ENCODE peak calls at places on chromosomes 16 and 17, in ten cellular contexts. T is progenitor cell of endocrine pancreas, P is kidney epithelial cell, O is A549, I is MCF 10A, Q is mesothelial cell of epicardium, A is GM13977, B is body of pancreas, Y is H1, D is tibial artery. C is an unnamed sample.

GRCh38 chr17:40122466-40122943 is 734 bp downstream of the MSL1 start:
- DNase-seq in Y (peak; percentile 66), T (peak; percentile 37), Q (no peak), I (peak; percentile 30), D (peak; percentile 81), B (peak; percentile 62), A (peak; percentile 76), O (peak; percentile 69), P (no peak), C (no peak)

GRCh38 chr16:79595261-79595660 is 5.3 kb downstream of the MAF start:
- DNase-seq in P (no peak), B (no peak), T (no peak), I (no peak), Y (no peak), A (no peak), D (no peak), O (no peak), Q (no peak), C (no peak)

GRCh38 chr17:40551874-40552768 is 13.2 kb downstream of the CCR7 start:
- DNase-seq in D (peak; percentile 91), P (peak; percentile 43), O (peak; percentile 95), B (peak; percentile 13), Q (peak; percentile 6), Y (no peak), I (peak; percentile 65), T (no peak), A (peak; percentile 10), C (no peak)

GRCh38 chr16:75483222-75483621 is 12.0 kb downstream of the CHST6 start:
- DNase-seq in T (no peak), P (peak; percentile 74), B (no peak), Y (no peak), Q (no peak), I (peak; percentile 96), A (no peak), D (no peak), O (no peak), C (no peak)

GRCh38 chr17:67359960-67360817 is 6.2 kb downstream of the PSMD12 start:
- DNase-seq in P (no peak), O (peak; percentile 40), A (peak; percentile 42), I (peak; percentile 38), Q (no peak), B (no peak), Y (no peak), T (no peak), D (no peak), C (no peak)

GRCh38 chr17:55434721-55435120 is 13.1 kb upstream of the MMD start:
- DNase-seq in T (no peak), I (no peak), Y (no peak), D (no peak), P (no peak), Q (no peak), A (peak; percentile 50), B (no peak), O (no peak), C (no peak)

GRCh38 chr17:40347319-40348135 is 17.0 kb downstream of the GJD3 start:
- DNase-seq in Y (no peak), P (no peak), T (no peak), A (no peak), O (no peak), I (no peak), B (no peak), Q (no peak), D (no peak), C (no peak)

GRCh38 chr16:67884684-67885083 is at the start of gene NRN1L:
- DNase-seq in D (peak; percentile 95), Q (peak; percentile 74), I (peak; percentile 91), O (no peak), T (peak; percentile 34), A (no peak), B (peak; percentile 55), Y (peak; percentile 94), P (peak; percentile 25), C (no peak)

GRCh38 chr16:13895516-13895915 is 24.4 kb upstream of the ERCC4 start:
- DNase-seq in P (no peak), B (no peak), I (no peak), O (no peak), T (no peak), A (no peak), Q (no peak), Y (no peak), D (no peak), C (no peak)

GRCh38 chr16:13897806-13898205 is 22.1 kb upstream of the ERCC4 start:
- DNase-seq in Q (no peak), O (no peak), D (no peak), I (no peak), B (no peak), T (no peak), P (no peak), A (no peak), Y (no peak), C (no peak)

GRCh38 chr16:13898233-13898632 is 21.7 kb upstream of the ERCC4 start:
- DNase-seq in D (no peak), I (no peak), Y (no peak), B (no peak), O (no peak), Q (no peak), A (no peak), P (no peak), T (no peak), C (no peak)

GRCh38 chr16:13892301-13892700 is 27.7 kb upstream of the ERCC4 start:
- DNase-seq in P (no peak), Q (no peak), Y (no peak), I (no peak), O (no peak), D (no peak), A (no peak), B (no peak), T (no peak), C (no peak)

DNA sequence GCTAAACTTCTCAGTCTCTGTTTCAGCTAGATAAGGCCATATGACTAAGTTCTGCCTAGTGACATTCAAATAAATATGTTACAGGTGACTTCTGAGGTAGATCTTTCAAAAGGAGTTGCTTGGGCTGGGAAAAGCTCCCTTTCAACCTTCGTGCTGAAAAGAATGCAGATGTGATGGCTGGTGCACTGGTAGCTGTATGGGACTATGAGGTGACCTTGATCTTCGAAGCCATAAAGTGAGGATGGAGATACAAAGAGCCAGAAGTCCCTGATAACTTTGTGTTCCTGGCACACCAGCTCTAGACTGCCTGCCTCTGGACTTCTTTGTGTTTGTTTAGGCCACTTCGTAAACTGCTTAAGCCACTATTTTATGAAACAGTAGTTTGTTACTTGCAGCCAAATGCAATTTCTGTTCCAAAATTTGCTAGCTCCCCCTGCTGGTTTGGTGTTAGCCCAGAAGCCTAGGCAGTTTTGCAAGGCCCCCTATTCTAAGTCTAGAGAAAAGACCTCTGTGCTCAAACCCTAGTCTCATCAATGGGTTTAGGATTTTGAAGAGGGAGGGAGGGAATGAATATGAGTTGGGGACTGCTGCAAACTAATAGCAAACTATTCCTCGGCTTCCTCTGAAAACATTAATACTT is 23.3 kb upstream of the ERCC4 start:
- DNase-seq in Y (no peak), I (peak; percentile 18), O (no peak), Q (no peak), D (no peak), P (no peak), A (no peak), T (no peak), B (no peak), C (no peak)
- TF ChIP-seq CTCF in Y (peak; percentile 22), I (peak; percentile 28), O (peak; percentile 33), Q (no peak), D (no peak), P (peak; percentile 31), A (peak; percentile 39), T (no peak), B (no peak), C (peak; percentile 40)

GRCh38 chr16:55275869-55276268 is 48.1 kb upstream of the IRX6 start:
- DNase-seq in T (no peak), P (no peak), Y (no peak), A (no peak), Q (no peak), B (no peak), I (no peak), D (no peak), O (no peak), C (no peak)

GRCh38 chr16:55277536-55277935 is 46.5 kb upstream of the IRX6 start:
- DNase-seq in P (no peak), Y (no peak), I (peak; percentile 11), T (no peak), B (no peak), A (no peak), D (no peak), Q (no peak), O (no peak), C (no peak)

GRCh38 chr16:55280622-55281021 is 43.4 kb upstream of the IRX6 start:
- DNase-seq in I (no peak), Y (no peak), O (no peak), Q (no peak), A (no peak), T (no peak), D (no peak), B (no peak), P (no peak), C (no peak)

GRCh38 chr16:55282441-55282840 is 41.6 kb upstream of the IRX6 start:
- DNase-seq in O (no peak), I (no peak), B (no peak), T (no peak), Y (no peak), Q (no peak), D (no peak), A (no peak), P (no peak), C (no peak)

GRCh38 chr16:55279598-55279997 is 44.4 kb upstream of the IRX6 start:
- DNase-seq in Y (no peak), D (no peak), O (no peak), A (no peak), I (no peak), T (no peak), B (no peak), Q (no peak), P (no peak), C (no peak)
- TF ChIP-seq CTCF in Y (no peak), D (no peak), O (no peak), A (no peak), I (no peak), T (no peak), B (no peak), Q (no peak), P (no peak), C (no peak)

DNA sequence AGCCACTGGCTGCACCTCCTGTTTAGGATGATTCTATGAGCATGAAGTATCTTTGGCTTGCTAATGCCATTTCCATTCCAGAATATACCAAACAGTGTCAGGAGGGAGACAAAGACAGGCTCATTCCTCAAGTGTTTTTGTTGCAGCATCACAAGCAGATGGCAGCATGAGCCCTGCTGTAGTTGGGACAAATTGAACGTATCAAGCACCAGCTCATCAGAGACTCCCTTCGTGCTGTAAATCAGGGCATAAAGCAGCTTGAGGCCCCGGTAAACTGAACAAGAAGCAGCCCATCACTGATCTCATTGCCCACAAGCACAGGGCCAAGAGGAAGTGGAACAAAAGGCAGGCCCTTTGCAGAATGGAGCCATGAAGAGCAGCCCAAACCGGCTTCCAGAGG is 45.8 kb upstream of the HS3ST3A1 start:
- DNase-seq in A (no peak), D (no peak), I (no peak), O (no peak), Q (no peak), B (no peak), Y (no peak), P (no peak), T (no peak), C (no peak)
- TF ChIP-seq CTCF in A (no peak), D (no peak), I (no peak), O (no peak), Q (no peak), B (no peak), Y (no peak), P (no peak), T (no peak), C (no peak)

GRCh38 chr17:59533694-59534093 is 31.7 kb upstream of the DHX40 start:
- DNase-seq in D (no peak), P (no peak), B (no peak), Q (no peak), T (no peak), O (no peak), I (no peak), Y (peak; percentile 23), A (no peak), C (no peak)

GRCh38 chr17:59538195-59538909 is 27.1 kb upstream of the DHX40 start:
- DNase-seq in T (no peak), A (no peak), Y (no peak), B (no peak), O (no peak), P (no peak), Q (no peak), D (no peak), I (no peak), C (no peak)

GRCh38 chr17:59530561-59530960 is 34.8 kb upstream of the DHX40 start:
- DNase-seq in I (no peak), O (no peak), B (no peak), P (no peak), Y (peak; percentile 19), A (no peak), Q (no peak), D (no peak), T (no peak), C (no peak)

DNA sequence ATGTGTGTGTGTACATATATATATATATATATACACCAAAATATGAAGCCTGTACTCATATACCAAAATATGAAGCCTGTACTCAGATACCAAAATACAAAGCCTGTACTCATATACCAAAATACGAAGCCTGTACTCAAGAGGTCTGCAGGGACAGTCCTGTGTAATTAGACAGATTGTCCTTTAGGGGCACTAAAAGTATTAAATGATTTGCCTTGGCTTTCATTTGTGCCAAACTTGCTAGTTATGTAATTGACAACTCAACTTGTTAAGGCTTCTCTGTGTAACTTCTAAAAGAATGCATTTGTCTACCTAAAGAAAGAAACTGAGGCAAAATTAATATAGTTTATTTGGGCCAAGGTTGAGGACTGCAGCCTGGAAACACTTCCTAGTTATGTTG is 30.8 kb upstream of the DHX40 start:
- DNase-seq in I (peak; percentile 14), A (peak; percentile 27), T (no peak), P (no peak), D (no peak), Y (no peak), Q (no peak), O (peak; percentile 56), B (no peak), C (no peak)
- TF ChIP-seq CTCF in I (no peak), A (no peak), T (peak; percentile 34), P (no peak), D (no peak), Y (no peak), Q (no peak), O (peak; percentile 16), B (no peak), C (peak; percentile 25)

C was measured in retinal pigment epithelial cell.